ENCODE peak calls at places on chromosomes 16 and 17, in seven cellular contexts. R is GM23338; Y is body of pancreas; E is left ventricle myocardium inferior; I is testis; B is CD4-positive, alpha-beta memory T cell; M is IMR-90. J is an unnamed sample. For H3K4me1, the result is how much of the 10 kb centered on the place peaks cover.

GRCh38 chr16:24036038-24036543 is 200.3 kb downstream of the PRKCB start:
- DNase-seq in M (no peak), Y (no peak), B (no peak), E (no peak), I (no peak), R (no peak), J (no peak)

GRCh38 chr16:23082161-23082788 is 67.0 kb downstream of the USP31 start:
- DNase-seq in R (no peak), E (no peak), M (no peak), Y (no peak), B (no peak), I (no peak), J (no peak)

GRCh38 chr16:28093383-28093725 is 29.8 kb upstream of the GSG1L start:
- DNase-seq in R (no peak), I (no peak), E (no peak), B (no peak), M (no peak), Y (no peak), J (no peak)

GRCh38 chr17:59124665-59125064 is 18.0 kb upstream of the TRIM37 start:
- DNase-seq in R (no peak), Y (no peak), I (no peak), M (no peak), E (no peak), B (no peak), J (no peak)

GRCh38 chr16:76222853-76223252 is 54.3 kb upstream of the CNTNAP4 start:
- DNase-seq in E (no peak), Y (no peak), B (no peak), R (peak), I (no peak), M (no peak), J (no peak)

GRCh38 chr16:57623251-57624043 is 5.0 kb upstream of the ADGRG1 start:
- DNase-seq in Y (peak), M (peak), I (peak), B (no peak), R (peak), E (no peak), J (no peak)

GRCh38 chr17:55527520-55528118 is 16.4 kb upstream of the SMIM36 start:
- DNase-seq in I (peak), B (no peak), Y (no peak), E (no peak), R (peak), M (peak), J (no peak)

GRCh38 chr17:66192378-66192687 is 400 bp upstream of the CEP112 start:
- DNase-seq in R (no peak), M (no peak), I (no peak), E (no peak), B (no peak), Y (no peak), J (no peak)

GRCh38 chr16:61042736-61043135 is 993.5 kb downstream of the CDH8 start:
- DNase-seq in I (no peak), B (no peak), E (no peak), Y (no peak), M (no peak), R (peak), J (no peak)

GRCh38 chr17:75068750-75069149 is 19.0 kb upstream of the SLC16A5 start:
- DNase-seq in M (no peak), Y (no peak), B (no peak), R (no peak), E (no peak), I (no peak), J (no peak)

GRCh38 chr16:50263940-50264929 is 2.1 kb upstream of the ADCY7 start:
- DNase-seq in E (no peak), M (peak), B (no peak), R (no peak), Y (no peak), I (no peak), J (no peak)

GRCh38 chr17:41917192-41917591 is 1.6 kb downstream of the ACLY start:
- DNase-seq in R (no peak), M (peak), I (peak), B (no peak), Y (peak), E (no peak), J (no peak)

DNA sequence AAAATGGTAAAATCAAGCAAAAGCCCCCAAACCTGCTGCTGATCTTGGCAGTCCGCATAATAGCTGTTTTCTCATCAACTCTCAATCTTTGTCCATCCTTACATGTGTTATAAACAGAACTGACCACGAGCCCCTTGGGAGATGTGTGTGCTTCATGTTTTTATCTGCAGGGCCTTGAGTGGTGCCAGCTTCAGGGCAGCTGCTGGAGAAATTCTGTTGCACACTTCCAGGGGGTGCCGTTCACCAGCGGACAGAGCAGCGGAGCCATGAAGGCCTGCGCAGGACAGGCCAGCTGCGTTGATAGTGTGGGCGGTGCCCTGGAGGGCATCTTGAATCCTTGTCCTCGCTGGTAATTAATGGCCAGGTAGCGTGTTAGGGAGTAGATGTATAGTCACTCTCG is 20.1 kb downstream of the MPRIP start:
- DNase-seq in Y (no peak), E (no peak), B (no peak), R (no peak), M (no peak), I (peak), J (no peak)
- H3K4me1 ChIP-seq in Y (half or more), E (half or more), B (half or more), R (under half), M (under half), I (under half), J (under half)

GRCh38 chr17:27526603-27527002 is 70.4 kb downstream of the KSR1 start:
- DNase-seq in R (peak), M (peak), B (no peak), E (peak), I (peak), Y (peak), J (peak)
- H3K4me1 ChIP-seq in R (under half), M (under half), B (under half), E (under half), I (under half), Y (half or more), J (under half)

GRCh38 chr16:70573451-70574121 is 50.0 kb downstream of the SF3B3 start:
- DNase-seq in Y (no peak), M (peak), I (peak), B (no peak), E (peak), R (peak), J (no peak)

GRCh38 chr16:70570967-70571570 is 47.5 kb downstream of the SF3B3 start:
- DNase-seq in B (no peak), R (no peak), I (no peak), E (no peak), Y (no peak), M (no peak), J (no peak)

GRCh38 chr16:70571623-70572022 is 48.0 kb downstream of the SF3B3 start:
- DNase-seq in Y (no peak), E (no peak), R (no peak), M (no peak), B (no peak), I (no peak), J (no peak)

GRCh38 chr16:70572050-70572925 is 48.7 kb downstream of the SF3B3 start:
- DNase-seq in Y (no peak), R (no peak), E (no peak), B (no peak), I (no peak), M (no peak), J (no peak)

DNA sequence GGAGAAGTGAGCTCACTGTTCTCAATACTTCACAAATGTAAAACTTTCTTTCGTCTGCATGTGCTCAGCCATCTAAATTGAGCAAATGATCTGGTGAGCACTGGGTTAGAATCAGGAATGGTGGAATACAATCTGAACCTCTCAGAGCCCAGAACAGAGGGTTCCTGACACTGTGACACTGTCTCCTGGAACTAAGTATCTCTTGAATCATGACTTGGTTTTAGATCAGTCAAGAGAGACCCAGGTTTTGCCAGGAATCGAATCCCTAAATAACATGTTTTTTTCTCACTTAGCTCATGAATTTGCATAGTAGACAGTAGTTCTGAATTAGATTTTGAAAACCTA is 49.3 kb downstream of the SF3B3 start:
- DNase-seq in I (no peak), E (no peak), R (no peak), Y (no peak), B (no peak), M (no peak), J (no peak)
- H3K4me1 ChIP-seq in I (under half), E (half or more), R (under half), Y (under half), B (under half), M (under half), J (under half)

GRCh38 chr17:81048827-81049371 is 13.9 kb downstream of the BAIAP2 start:
- DNase-seq in B (no peak), M (no peak), E (no peak), R (no peak), I (no peak), Y (no peak), J (peak)

GRCh38 chr17:81045590-81046095 is 10.7 kb downstream of the BAIAP2 start:
- DNase-seq in B (no peak), Y (no peak), R (no peak), M (no peak), I (no peak), E (no peak), J (peak)

GRCh38 chr17:81046131-81046769 is 11.3 kb downstream of the BAIAP2 start:
- DNase-seq in R (no peak), B (no peak), I (no peak), M (no peak), E (no peak), Y (no peak), J (no peak)

GRCh38 chr17:81044764-81045589 is 10.0 kb downstream of the BAIAP2 start:
- DNase-seq in R (no peak), Y (peak), B (no peak), M (peak), E (peak), I (peak), J (peak)

GRCh38 chr17:81046770-81047359 is 11.9 kb downstream of the BAIAP2 start:
- DNase-seq in I (no peak), R (no peak), B (no peak), E (no peak), M (no peak), Y (no peak), J (no peak)
- H3K4me1 ChIP-seq in I (under half), R (under half), B (under half), E (half or more), M (under half), Y (under half), J (under half)

DNA sequence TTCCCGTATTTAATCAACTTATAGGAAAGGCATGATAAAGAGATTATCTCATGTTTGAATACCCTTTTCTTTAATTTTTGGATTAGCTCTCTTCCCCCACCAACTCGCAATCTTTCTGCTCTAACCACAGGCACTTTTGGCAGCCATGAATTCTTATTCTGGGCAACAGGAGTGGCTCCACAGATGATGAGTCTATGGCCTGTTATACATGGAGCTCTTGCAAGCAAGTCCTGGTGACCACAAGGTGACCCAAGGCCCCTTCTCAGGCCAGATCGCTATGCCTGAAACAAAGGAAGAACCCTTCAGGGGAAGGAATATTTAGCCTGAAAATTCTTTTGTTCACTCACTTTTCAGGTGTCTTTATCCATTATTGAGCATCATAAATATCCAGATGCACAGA is 10.8 kb upstream of the ZNF267 start:
- DNase-seq in M (no peak), B (no peak), I (no peak), Y (no peak), E (no peak), R (no peak), J (no peak)
- H3K4me1 ChIP-seq in M (under half), B (under half), I (under half), Y (under half), E (under half), R (under half), J (under half)

GRCh38 chr16:30948956-30949654 is at the start of gene ORAI3:
- DNase-seq in I (peak), B (peak), R (peak), Y (peak), E (peak), M (peak), J (peak)
- H3K4me1 ChIP-seq in I (under half), B (under half), R (under half), Y (under half), E (half or more), M (under half), J (under half)

DNA sequence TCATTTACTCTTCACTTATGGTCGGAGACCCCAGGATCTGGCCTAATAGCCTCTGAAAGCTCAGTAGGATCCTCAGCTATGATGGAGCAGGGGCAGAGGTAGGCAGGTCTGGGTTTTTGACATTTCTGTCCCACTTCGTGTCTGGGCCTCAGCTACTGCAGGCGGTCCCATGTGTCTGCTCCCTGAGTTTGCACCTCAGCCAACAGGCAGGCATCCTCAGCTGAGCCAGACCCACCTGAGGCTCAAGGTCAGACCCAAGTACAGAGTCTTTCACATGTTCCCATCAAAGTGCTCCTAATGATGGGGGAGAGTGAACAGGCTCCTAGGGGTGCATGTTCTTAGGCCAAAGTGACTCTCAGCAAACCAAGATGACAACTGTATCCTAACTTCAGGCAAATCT is 2.9 kb upstream of the RASL10B start:
- DNase-seq in I (no peak), Y (no peak), M (no peak), E (no peak), R (no peak), B (no peak), J (no peak)
- H3K4me1 ChIP-seq in I (under half), Y (under half), M (under half), E (under half), R (under half), B (under half), J (under half)

J was measured in right cardiac atrium.